ENCODE peak calls at places on chromosomes 2 and 18, in four cellular contexts. V is hepatocyte, C is fibroblast of lung, I is IMR-90. R is an unnamed sample. For H4K20me1, the result is how much of the 10 kb centered on the place peaks cover.

GRCh38 chr18:9762561-9762960 is 54.5 kb downstream of the RAB31 start:
- DNase-seq in I (no peak), V (no peak), C (no peak), R (no peak)

GRCh38 chr2:209817818-209818420 is 46.3 kb downstream of the UNC80 start:
- DNase-seq in V (no peak), I (no peak), C (no peak), R (no peak)

GRCh38 chr18:29838556-29838955 is 1204.0 kb downstream of the DSC3 start:
- DNase-seq in C (no peak), V (peak), I (no peak), R (no peak)

GRCh38 chr18:33761363-33761762 is 183.3 kb downstream of the ASXL3 start:
- DNase-seq in C (peak), V (peak), I (peak), R (no peak)

GRCh38 chr2:218375212-218375611 is 6.9 kb upstream of the SLC11A1 start:
- DNase-seq in V (peak), I (peak), C (peak), R (no peak)

GRCh38 chr18:47248610-47249343 is 2.7 kb downstream of the SKOR2 start:
- DNase-seq in C (no peak), I (no peak), V (no peak), R (no peak)

GRCh38 chr2:58350484-58350883 is 109.4 kb upstream of the FANCL start:
- DNase-seq in C (no peak), I (no peak), V (no peak), R (no peak)

GRCh38 chr18:30444544-30444943 is 598.0 kb downstream of the DSC3 start:
- DNase-seq in C (no peak), I (no peak), V (no peak), R (no peak)

GRCh38 chr2:36655456-36655855 is 41.1 kb upstream of the VIT start:
- DNase-seq in V (no peak), C (peak), I (peak), R (no peak)

GRCh38 chr2:177397501-177398289 is 5.1 kb downstream of the AGPS start:
- DNase-seq in V (peak), I (peak), C (peak), R (no peak)

GRCh38 chr2:177394622-177395021 is 2.0 kb downstream of the AGPS start:
- DNase-seq in V (no peak), C (no peak), I (no peak), R (no peak)

GRCh38 chr2:177396630-177397460 is 4.3 kb downstream of the AGPS start:
- DNase-seq in I (peak), C (peak), V (peak), R (no peak)

GRCh38 chr2:177393824-177394614 is 1.4 kb downstream of the AGPS start:
- DNase-seq in C (no peak), I (no peak), V (no peak), R (no peak)

DNA sequence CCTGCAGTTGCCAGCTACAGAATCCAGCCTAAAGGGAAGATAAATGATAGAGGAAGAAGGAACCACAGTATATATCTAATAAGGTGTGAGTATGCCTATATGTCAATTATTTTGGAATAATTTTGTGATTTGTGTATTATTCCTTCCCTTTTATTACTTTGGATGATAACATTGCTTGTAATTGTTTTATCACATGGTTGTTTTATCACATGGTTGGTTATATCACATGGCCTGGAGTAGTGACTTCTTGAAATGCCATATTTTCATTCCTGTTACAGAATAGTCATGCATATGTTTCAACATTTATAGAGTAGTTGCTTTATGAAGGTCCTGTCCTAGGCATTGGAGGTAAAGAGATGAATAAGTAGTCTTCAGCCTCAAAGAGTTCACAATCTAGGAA is 3.0 kb downstream of the AGPS start:
- DNase-seq in V (no peak), C (no peak), I (no peak), R (no peak)
- H4K20me1 ChIP-seq in V (under half), C (under half), I (under half), R (under half)

DNA sequence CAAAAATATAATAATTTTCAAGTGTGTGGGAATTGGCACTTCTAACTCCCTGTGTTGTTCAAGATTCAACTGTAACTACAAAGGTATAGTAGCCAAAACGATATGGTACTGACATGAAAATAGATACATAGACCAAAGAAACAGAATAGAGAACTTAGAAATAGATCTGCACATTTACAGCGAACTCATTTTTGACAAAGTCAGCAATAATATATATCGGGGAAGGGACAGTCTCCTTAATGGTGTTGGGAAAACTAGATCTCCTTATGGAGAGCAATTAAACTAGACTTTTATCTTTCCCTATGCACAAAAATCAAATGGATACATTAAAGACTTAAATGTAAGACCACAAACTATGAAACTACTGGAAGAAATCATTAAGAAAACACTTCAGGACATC is 1530.6 kb upstream of the SLC39A10 start:
- DNase-seq in V (no peak), C (no peak), I (no peak), R (no peak)
- H3K4me3 ChIP-seq in V (no peak), C (no peak), I (no peak), R (no peak)

DNA sequence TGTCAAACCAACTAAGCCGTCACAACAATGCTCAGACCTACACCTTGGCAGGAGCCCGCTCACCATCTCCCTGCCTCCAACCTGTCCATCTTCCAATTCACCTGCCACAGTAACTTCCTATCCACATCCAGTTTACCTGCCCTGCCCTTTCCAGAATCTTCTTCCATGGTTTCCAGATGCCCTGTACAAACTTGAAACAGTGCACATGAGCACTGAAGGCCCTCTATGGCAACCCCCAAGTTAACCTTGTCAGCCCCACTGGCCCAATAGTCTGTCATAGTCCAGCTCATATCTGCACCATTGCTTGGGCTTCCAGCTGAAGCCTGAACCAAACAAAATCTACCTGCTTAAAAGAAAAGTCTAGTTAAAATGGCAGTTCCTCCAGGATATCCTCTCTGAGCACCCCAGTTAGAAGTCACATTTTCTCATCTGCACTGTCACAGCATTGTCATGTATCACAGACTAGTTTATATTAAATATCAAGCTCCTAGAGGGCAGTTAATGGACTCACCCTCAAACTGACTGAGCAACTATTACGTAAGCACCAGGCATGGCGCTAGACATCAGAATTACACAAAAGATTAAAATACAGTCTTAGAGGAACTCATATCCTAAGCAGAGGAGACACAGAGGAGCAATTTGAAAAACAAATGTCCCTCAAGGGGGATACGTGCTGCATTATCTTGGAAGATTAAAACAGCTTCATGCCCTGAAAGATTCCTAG is 11.6 kb downstream of the NFE2L2 start:
- DNase-seq in C (no peak), I (no peak), V (no peak), R (no peak)
- H4K20me1 ChIP-seq in C (under half), I (half or more), V (half or more), R (under half)

GRCh38 chr2:177239934-177240600 is 24.5 kb downstream of the NFE2L2 start:
- DNase-seq in C (peak), V (peak), I (peak), R (no peak)
- H3K4me3 ChIP-seq in C (no peak), V (no peak), I (no peak), R (no peak)

R was measured in HCT116.